ENCODE peak calls at places on chromosomes 13 and 19, in four cellular contexts. L is EH; U is stimulated activated CD8-positive, alpha-beta memory T cell treated with anti-CD3 and anti-CD28 coated beads, Interleukin-7, amount 100 ng/mL, for 1 hour; Q is RPMI7951. D is an unnamed sample.

GRCh38 chr13:95573226-95573625 is 20.7 kb downstream of the CLDN10 start:
- DNase-seq in Q (peak), L (peak), U (no peak), D (no peak)

GRCh38 chr13:51435002-51435578 is 17.7 kb downstream of the INTS6 start:
- DNase-seq in L (peak), Q (peak), U (no peak), D (no peak)

GRCh38 chr13:110713981-110714797 is 689 bp downstream of the ING1 start:
- DNase-seq in Q (peak), L (peak), U (no peak), D (peak)

GRCh38 chr19:35107541-35107939 is 8.1 kb upstream of the FXYD3 start:
- DNase-seq in L (peak), Q (peak), U (no peak), D (peak)

GRCh38 chr19:870963-871401 is 11.5 kb downstream of the CFD start:
- DNase-seq in Q (no peak), L (no peak), U (no peak), D (no peak)

GRCh38 chr19:2338751-2339643 is 10.5 kb downstream of the SPPL2B start:
- DNase-seq in Q (no peak), L (no peak), U (no peak), D (no peak)

GRCh38 chr13:27927444-27928352 is 7.9 kb downstream of the PDX1 start:
- DNase-seq in L (no peak), Q (no peak), U (no peak), D (no peak)

GRCh38 chr19:1079566-1080111 is 12.7 kb downstream of the ARHGAP45 start:
- DNase-seq in L (no peak), U (no peak), Q (no peak), D (no peak)

GRCh38 chr19:49205114-49205513 is 47.5 kb downstream of the TRPM4 start:
- DNase-seq in U (no peak), Q (no peak), L (no peak), D (no peak)

GRCh38 chr13:45228002-45228401 is 27.2 kb upstream of the KCTD4 start:
- DNase-seq in U (no peak), L (no peak), Q (no peak), D (no peak)

GRCh38 chr13:33383724-33384577 is 98.4 kb upstream of the STARD13 start:
- DNase-seq in U (no peak), L (no peak), Q (no peak), D (peak)

GRCh38 chr19:55526216-55527196 is 10.4 kb downstream of the SBK2 start:
- DNase-seq in Q (peak), L (peak), U (no peak), D (peak)

GRCh38 chr13:78137404-78138142 is 218.9 kb upstream of the EDNRB start:
- DNase-seq in L (peak), U (no peak), Q (peak), D (peak)

D was measured in mucosa of gallbladder.